ENCODE peak calls at places on chromosomes 6 and 20, in eight cellular contexts. E is heart left ventricle, T is A549, M is cardiac muscle cell, B is K562, U is GM12865, H is endothelial cell of umbilical vein, K is GM23338. Y is an unnamed sample.

GRCh38 chr6:129235167-129236072 is 352.5 kb downstream of the LAMA2 start:
- DNase-seq in H (no peak), U (no peak), M (peak; percentile 75), B (no peak), E (no peak), K (no peak), T (no peak), Y (peak; percentile 30)

GRCh38 chr20:11796041-11796440 is 121.7 kb upstream of the BTBD3 start:
- DNase-seq in E (no peak), B (no peak), U (no peak), M (peak; percentile 40), K (no peak), T (no peak), H (peak; percentile 69), Y (peak; percentile 34)

GRCh38 chr20:63750807-63751470 is 11.4 kb downstream of the SLC2A4RG start:
- DNase-seq in H (no peak), M (no peak), T (no peak), K (peak; percentile 57), B (peak; percentile 55), E (peak; percentile 12), U (no peak), Y (no peak)

GRCh38 chr6:113596907-113597583 is 260.1 kb upstream of the MARCKS start:
- DNase-seq in M (peak; percentile 33), T (no peak), H (no peak), U (peak; percentile 35), K (no peak), B (no peak), E (peak; percentile 29), Y (peak; percentile 81)

GRCh38 chr6:139695361-139695760 is 320.9 kb upstream of the CITED2 start:
- DNase-seq in K (no peak), B (no peak), H (no peak), M (no peak), U (no peak), E (no peak), T (no peak), Y (no peak)

GRCh38 chr6:79864421-79864820 is 82.9 kb downstream of the ELOVL4 start:
- DNase-seq in U (no peak), H (no peak), K (no peak), T (no peak), M (no peak), E (no peak), B (no peak), Y (no peak)

GRCh38 chr20:24461848-24462247 is 7.6 kb upstream of the SYNDIG1 start:
- DNase-seq in U (no peak), E (no peak), B (no peak), H (no peak), K (no peak), T (no peak), M (no peak), Y (no peak)

GRCh38 chr6:166627875-166628849 is 1.1 kb upstream of the RPS6KA2 start:
- DNase-seq in T (peak; percentile 20), K (peak; percentile 78), E (peak; percentile 94), U (peak; percentile 57), M (peak; percentile 61), H (peak; percentile 95), B (peak; percentile 46), Y (peak; percentile 29)

GRCh38 chr6:36633915-36634314 is 39.8 kb downstream of the SRSF3 start:
- DNase-seq in B (no peak), U (no peak), E (peak; percentile 81), M (peak; percentile 98), K (no peak), H (peak; percentile 87), T (no peak), Y (peak; percentile 53)

GRCh38 chr20:41508335-41508734 is 109.8 kb downstream of the CHD6 start:
- DNase-seq in H (peak; percentile 40), T (no peak), B (no peak), K (no peak), U (no peak), E (no peak), M (no peak), Y (no peak)
- TF ChIP-seq CTCF in H (no peak), T (no peak), B (no peak), K (no peak), U (no peak), E (no peak), M (no peak), Y (no peak)

DNA sequence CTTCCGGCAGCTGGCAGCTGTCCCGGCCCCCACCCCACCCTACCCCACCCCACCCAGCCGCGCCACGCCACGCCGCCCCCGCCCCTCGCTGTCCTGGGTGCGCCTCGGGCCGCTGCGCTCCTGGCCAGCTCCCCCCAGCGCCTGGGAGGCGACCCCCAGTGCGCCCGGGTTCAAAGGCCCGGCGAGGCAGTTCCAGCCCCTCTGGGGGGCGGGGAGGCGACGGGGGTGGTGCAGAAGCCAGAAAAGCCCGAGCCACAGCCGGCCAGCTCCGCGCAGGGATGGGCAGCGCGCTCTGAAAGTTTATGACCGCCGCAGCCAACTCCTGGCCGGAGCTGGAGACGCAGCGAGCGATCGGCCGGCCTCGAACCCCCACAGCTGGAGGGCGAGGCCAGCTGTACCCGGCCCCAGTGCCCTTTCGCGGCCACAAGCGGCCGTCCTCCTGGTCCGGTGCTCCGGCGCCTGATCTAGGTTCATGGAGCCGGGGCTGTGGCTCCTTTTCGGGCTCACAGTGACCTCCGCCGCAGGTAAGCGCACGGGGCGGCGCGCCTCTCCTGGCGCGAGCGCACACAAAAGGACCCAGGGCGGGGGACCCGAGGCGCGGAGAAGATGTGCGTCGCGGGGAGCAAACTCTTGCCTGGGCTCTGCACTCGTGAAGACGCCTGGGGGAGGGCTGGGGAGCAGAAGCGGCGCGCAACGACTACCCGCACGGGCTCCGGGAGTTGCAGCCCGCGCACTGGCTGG is at the start of gene EDN3:
- DNase-seq in U (no peak), B (no peak), T (no peak), K (peak; percentile 75), E (no peak), M (no peak), H (no peak), Y (no peak)
- H3K4me3 ChIP-seq in U (no peak within 1 kb of the TSS), B (no peak within 1 kb of the TSS), T (peak within 1 kb of the TSS; percentile 40), K (peak within 1 kb of the TSS; percentile 65), E (no peak within 1 kb of the TSS), M (no peak within 1 kb of the TSS), H (no peak within 1 kb of the TSS), Y (no peak within 1 kb of the TSS)

DNA sequence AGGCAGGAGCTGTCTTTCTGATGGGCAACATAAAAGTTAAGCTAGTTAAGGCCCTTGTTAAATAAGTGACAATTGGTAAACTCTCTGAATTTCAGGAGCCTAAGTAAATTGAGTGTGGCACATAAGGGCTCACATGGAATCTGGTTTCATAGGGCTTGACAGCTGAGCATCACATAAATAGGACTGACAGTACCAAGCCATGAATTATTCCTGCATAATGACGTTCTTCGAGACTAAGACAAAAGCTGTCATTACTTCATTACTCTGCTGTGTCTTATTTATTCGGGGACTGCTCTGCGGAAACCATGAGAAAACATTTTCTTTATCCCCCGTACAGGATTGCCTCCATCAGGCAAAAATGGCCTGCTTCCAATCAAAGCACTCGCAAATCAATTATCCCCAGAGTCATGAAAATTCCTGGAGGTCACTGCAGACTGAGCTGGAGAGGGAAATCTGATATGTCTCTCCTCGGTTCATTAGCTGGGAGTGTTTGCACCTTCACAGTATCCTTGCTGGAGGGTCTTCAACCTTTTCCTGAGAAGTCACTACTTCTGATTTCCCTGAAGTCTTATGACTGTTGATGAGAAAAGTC is 311.4 kb downstream of the CDH26 start:
- DNase-seq in K (no peak), E (no peak), U (no peak), M (no peak), H (no peak), T (no peak), B (no peak), Y (no peak)
- TF ChIP-seq CTCF in K (no peak), E (no peak), U (no peak), M (no peak), H (no peak), T (no peak), B (no peak), Y (no peak)

GRCh38 chr20:50378170-50379000 is 131.8 kb upstream of the PTPN1 start:
- DNase-seq in K (no peak), E (no peak), H (no peak), U (no peak), M (no peak), B (no peak), T (no peak), Y (no peak)
- H3K4me3 ChIP-seq in K (no peak overlapping the region), E (peak overlapping the region; percentile 44), H (no peak overlapping the region), U (no peak overlapping the region), M (no peak overlapping the region), B (no peak overlapping the region), T (no peak overlapping the region), Y (peak overlapping the region; percentile 17)

GRCh38 chr6:56549014-56549413 is 93.7 kb downstream of the DST start:
- DNase-seq in K (peak; percentile 27), B (no peak), H (peak; percentile 64), E (no peak), T (no peak), M (peak; percentile 25), U (no peak), Y (no peak)
- TF ChIP-seq CTCF in K (no peak), B (peak; percentile 29), H (no peak), E (peak; percentile 28), T (no peak), M (peak; percentile 32), U (no peak), Y (peak; percentile 58)

DNA sequence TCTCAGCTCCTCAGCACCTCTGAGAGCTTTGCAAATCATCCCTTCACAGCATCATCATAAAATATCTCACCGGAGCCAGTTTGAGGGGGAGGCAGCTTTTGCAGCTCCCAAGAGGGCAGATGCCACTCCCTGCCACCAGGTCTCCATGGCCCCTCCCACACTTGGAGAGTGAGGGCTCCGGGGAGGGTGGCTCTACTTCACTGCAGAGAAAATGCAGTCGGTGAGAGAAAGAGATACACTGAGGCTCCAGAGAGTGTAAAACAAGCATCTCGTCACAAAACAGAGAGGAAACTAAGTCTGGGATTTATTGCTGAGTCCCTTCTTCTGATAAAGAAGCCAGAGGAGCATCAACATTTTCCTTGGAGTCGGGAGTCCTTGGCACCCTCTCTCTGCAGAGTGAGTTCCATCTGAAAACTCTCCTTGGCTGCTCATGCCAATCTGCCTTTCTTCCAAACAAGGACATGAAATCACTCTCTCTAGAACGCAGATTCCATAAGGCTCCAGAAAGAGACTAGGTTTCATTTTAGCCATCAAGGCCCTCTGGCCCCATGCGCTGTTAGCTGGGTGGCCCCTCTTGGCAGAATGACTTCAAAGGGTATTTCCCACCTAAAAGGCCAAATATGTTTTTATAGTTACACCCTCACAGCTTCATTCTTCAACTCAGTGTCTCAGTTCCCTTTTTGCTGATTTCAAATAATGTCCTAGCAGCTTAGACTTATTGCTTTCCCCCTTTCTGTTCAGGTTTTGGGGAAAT is 70.6 kb upstream of the F13A1 start:
- DNase-seq in H (no peak), M (no peak), B (no peak), U (peak; percentile 86), K (peak; percentile 12), T (no peak), E (no peak), Y (no peak)
- H3K4me3 ChIP-seq in H (no peak overlapping the region), M (no peak overlapping the region), B (no peak overlapping the region), U (peak overlapping the region; percentile 52), K (no peak overlapping the region), T (no peak overlapping the region), E (no peak overlapping the region), Y (no peak overlapping the region)

Y was measured in AG10803.